ENCODE peak calls at places on chromosomes 1 and 21, in four cellular contexts. V, O, Y and B are unnamed samples. For H3K36me3, the result is how much of the 10 kb centered on the place peaks cover.

GRCh38 chr1:46342084-46342656 is 1.6 kb downstream of the NSUN4 start:
- DNase-seq in V (peak), O (no peak), Y (peak), B (no peak)

GRCh38 chr1:197356723-197357533 is 88.9 kb downstream of the CRB1 start:
- DNase-seq in V (peak), O (peak), Y (peak), B (peak)

GRCh38 chr1:209672705-209673630 is 2.2 kb upstream of the G0S2 start:
- DNase-seq in V (peak), O (no peak), Y (no peak), B (no peak)

GRCh38 chr1:167126811-167127210 is 32.9 kb downstream of the STYXL2 start:
- DNase-seq in V (no peak), O (no peak), Y (no peak), B (no peak)

GRCh38 chr1:102434421-102434820 is 437.7 kb upstream of the OLFM3 start:
- DNase-seq in V (peak), O (peak), Y (peak), B (peak)

GRCh38 chr1:183191833-183192232 is 5.8 kb downstream of the LAMC2 start:
- DNase-seq in V (peak), O (no peak), Y (no peak), B (no peak)

GRCh38 chr1:61337981-61338848 is 255.9 kb downstream of the NFIA start:
- DNase-seq in V (peak), O (peak), Y (peak), B (peak)

GRCh38 chr1:198623920-198624647 is 14.8 kb upstream of the PTPRC start:
- DNase-seq in V (peak), O (no peak), Y (no peak), B (no peak)

GRCh38 chr1:98086796-98087195 is 166.0 kb upstream of the DPYD start:
- DNase-seq in V (peak), O (no peak), Y (peak), B (no peak)

GRCh38 chr21:15514073-15514946 is 215.5 kb upstream of the USP25 start:
- DNase-seq in V (no peak), O (no peak), Y (no peak), B (no peak)

GRCh38 chr1:240190881-240191385 is 99.2 kb downstream of the FMN2 start:
- DNase-seq in V (peak), O (no peak), Y (peak), B (peak)

GRCh38 chr1:42145726-42146125 is 7.5 kb upstream of the GUCA2B start:
- DNase-seq in V (no peak), O (peak), Y (no peak), B (no peak)

GRCh38 chr1:6347641-6348487 is 45.7 kb downstream of the ACOT7 start:
- DNase-seq in V (peak), O (peak), Y (peak), B (peak)

GRCh38 chr21:28337319-28337718 is 655.4 kb downstream of the LTN1 start:
- DNase-seq in V (peak), O (no peak), Y (peak), B (no peak)

GRCh38 chr1:110477445-110477957 is 26.6 kb downstream of the PROK1 start:
- DNase-seq in V (no peak), O (peak), Y (peak), B (no peak)

GRCh38 chr1:43460988-43461693 is 7.4 kb upstream of the HYI start:
- DNase-seq in V (no peak), O (no peak), Y (no peak), B (no peak)

GRCh38 chr21:15233611-15234010 is 168.8 kb upstream of the NRIP1 start:
- DNase-seq in V (no peak), O (no peak), Y (no peak), B (no peak)

GRCh38 chr1:190169311-190170067 is 308.2 kb downstream of the BRINP3 start:
- DNase-seq in V (peak), O (no peak), Y (no peak), B (no peak)

GRCh38 chr1:235617808-235618207 is 31.8 kb downstream of the GNG4 start:
- DNase-seq in V (peak), O (no peak), Y (no peak), B (no peak)

GRCh38 chr1:15660151-15660550 is 24.0 kb upstream of the PLEKHM2 start:
- DNase-seq in V (no peak), O (no peak), Y (no peak), B (no peak)
- H3K36me3 ChIP-seq in V (under half), O (half or more), Y (under half), B (under half)

GRCh38 chr21:37214952-37215351 is 52.2 kb downstream of the VPS26C start:
- DNase-seq in V (no peak), O (no peak), Y (no peak), B (no peak)
- TF ChIP-seq CTCF in V (no peak), O (no peak), Y (no peak), B (no peak)

GRCh38 chr1:153951183-153951582 is 4.7 kb upstream of the DENND4B start:
- DNase-seq in V (no peak), O (no peak), Y (no peak), B (no peak)
- H3K36me3 ChIP-seq in V (under half), O (half or more), Y (under half), B (under half)

GRCh38 chr21:21000576-21001175 is 2.5 kb downstream of the NCAM2 start:
- DNase-seq in V (no peak), O (no peak), Y (no peak), B (no peak)
- TF ChIP-seq CTCF in V (no peak), O (no peak), Y (no peak), B (no peak)

GRCh38 chr1:201481761-201482493 is 12.9 kb upstream of the PHLDA3 start:
- DNase-seq in V (peak), O (peak), Y (peak), B (peak)

GRCh38 chr1:201483373-201483949 is 14.5 kb upstream of the PHLDA3 start:
- DNase-seq in V (no peak), O (no peak), Y (no peak), B (no peak)

GRCh38 chr1:201481004-201481380 is 12.0 kb upstream of the PHLDA3 start:
- DNase-seq in V (no peak), O (no peak), Y (peak), B (no peak)

GRCh38 chr1:201480231-201481003 is 11.4 kb upstream of the PHLDA3 start:
- DNase-seq in V (peak), O (peak), Y (peak), B (peak)

GRCh38 chr1:201482755-201483154 is 13.8 kb upstream of the PHLDA3 start:
- DNase-seq in V (no peak), O (no peak), Y (no peak), B (no peak)
- H3K36me3 ChIP-seq in V (under half), O (under half), Y (under half), B (under half)

GRCh38 chr1:117605164-117605810 is 561 bp upstream of the TENT5C start:
- DNase-seq in V (peak), O (no peak), Y (peak), B (no peak)

GRCh38 chr1:117607471-117607870 is 1.6 kb downstream of the TENT5C start:
- DNase-seq in V (peak), O (no peak), Y (peak), B (no peak)

GRCh38 chr1:117608213-117608612 is 2.4 kb downstream of the TENT5C start:
- DNase-seq in V (no peak), O (no peak), Y (no peak), B (no peak)

GRCh38 chr1:117606608-117607261 is 887 bp downstream of the TENT5C start:
- DNase-seq in V (peak), O (no peak), Y (peak), B (no peak)

GRCh38 chr1:117605811-117606607 is at the start of gene TENT5C:
- DNase-seq in V (peak), O (peak), Y (peak), B (peak)
- TF ChIP-seq CTCF in V (no peak), O (peak), Y (no peak), B (no peak)

DNA sequence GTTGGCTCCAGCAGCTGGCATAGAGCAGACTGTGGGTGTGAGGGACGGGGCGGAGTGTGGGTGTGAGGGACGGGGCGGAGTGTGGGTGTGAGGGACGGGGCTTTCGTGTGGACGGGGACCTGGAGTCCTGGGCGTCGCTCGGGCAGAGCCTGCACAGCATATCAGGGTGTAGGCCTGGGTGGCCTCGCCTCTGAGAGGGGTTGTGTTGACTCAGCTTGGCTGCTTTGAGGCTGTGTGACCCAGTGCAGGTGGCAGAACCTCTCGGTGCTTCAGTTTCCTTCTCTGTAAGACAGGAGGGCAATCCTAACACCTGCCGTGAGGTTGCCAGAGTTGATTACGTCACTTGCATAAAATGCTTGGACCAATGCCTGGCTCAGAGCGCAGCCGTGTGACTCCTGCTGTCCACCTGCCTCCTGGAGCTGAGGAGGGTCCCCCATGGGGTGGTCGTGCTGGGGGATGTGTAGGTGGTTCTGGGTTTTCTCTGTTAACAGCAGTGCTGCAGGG is 15.3 kb downstream of the PDXK start:
- DNase-seq in V (no peak), O (no peak), Y (no peak), B (no peak)
- H3K36me3 ChIP-seq in V (half or more), O (under half), Y (under half), B (under half)

GRCh38 chr1:157403608-157404007 is 148.7 kb downstream of the FCRL5 start:
- DNase-seq in V (no peak), O (no peak), Y (no peak), B (no peak)

GRCh38 chr1:157399343-157399983 is 152.9 kb downstream of the FCRL5 start:
- DNase-seq in V (no peak), O (no peak), Y (no peak), B (no peak)

GRCh38 chr1:157400766-157401165 is 151.5 kb downstream of the FCRL5 start:
- DNase-seq in V (no peak), O (no peak), Y (no peak), B (no peak)

GRCh38 chr1:157403203-157403602 is 149.1 kb downstream of the FCRL5 start:
- DNase-seq in V (peak), O (peak), Y (peak), B (no peak)

DNA sequence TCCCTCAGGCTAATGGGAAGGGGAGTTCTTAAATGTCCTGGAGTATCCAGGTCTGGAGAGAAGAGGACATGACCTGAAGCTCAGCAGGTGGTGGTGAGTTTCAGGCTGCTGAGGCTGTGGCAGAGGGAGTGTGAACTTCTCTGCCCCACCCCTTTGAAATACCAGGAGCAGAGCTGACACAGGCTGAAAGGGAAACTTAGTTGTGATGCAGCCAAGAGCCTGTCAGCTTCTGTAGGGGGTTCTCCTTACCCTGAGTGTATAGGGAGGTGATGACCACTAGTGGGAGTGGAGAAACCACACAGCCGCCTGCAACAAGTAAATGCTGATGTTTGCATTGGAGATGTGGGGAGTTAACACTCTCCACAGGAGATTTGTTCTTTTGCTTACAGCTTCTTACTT is 152.3 kb downstream of the FCRL5 start:
- DNase-seq in V (no peak), O (no peak), Y (no peak), B (no peak)
- TF ChIP-seq CTCF in V (no peak), O (peak), Y (no peak), B (no peak)

DNA sequence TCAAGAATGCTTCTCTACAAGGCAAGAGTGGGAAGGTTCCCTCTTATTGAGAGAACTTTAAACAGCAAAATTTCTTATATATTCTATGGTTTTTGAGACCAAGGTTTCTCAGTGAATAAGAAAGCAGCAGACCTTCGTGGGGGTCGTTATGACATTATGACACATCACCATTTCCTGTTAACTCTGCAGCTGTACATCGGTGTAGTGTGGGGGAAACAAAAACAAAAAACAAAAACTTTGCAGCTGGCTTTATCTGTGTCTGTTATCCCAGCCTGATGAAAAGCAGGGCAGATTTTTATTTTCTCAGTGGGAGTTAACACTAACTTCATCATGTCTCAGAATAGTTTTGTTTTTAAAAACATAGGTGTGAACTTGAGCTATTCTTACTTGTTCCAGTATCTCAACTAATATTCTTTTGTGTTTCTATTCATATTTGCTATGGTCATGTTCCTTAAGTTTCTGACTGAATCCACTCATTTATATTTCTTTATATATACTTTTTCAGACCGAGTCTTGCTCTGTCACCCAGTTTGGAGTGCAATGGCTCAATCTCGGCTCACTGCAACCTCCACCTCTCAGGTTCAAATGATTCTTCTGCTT is 2.1 kb downstream of the SDE2 start:
- DNase-seq in V (no peak), O (no peak), Y (no peak), B (no peak)
- H3K36me3 ChIP-seq in V (under half), O (under half), Y (under half), B (under half)

GRCh38 chr1:165416876-165417275 is 28.1 kb downstream of the RXRG start:
- DNase-seq in V (no peak), O (no peak), Y (no peak), B (no peak)
- TF ChIP-seq CTCF in V (no peak), O (no peak), Y (no peak), B (no peak)